ENCODE peak calls at places on chromosomes 4 and X, in seven cellular contexts. Y is pancreas, Z is foreskin fibroblast, V is AG04450, C is mammary epithelial cell, D is RWPE2, T is NB4. J is an unnamed sample.

GRCh38 chr4:147578057-147578476 is 39.1 kb upstream of the TMEM184C start:
- DNase-seq in Y (no peak), Z (peak), V (peak), C (peak), D (peak), T (no peak), J (peak)

GRCh38 chrX:15497865-15498264 is 2.7 kb upstream of the BMX start:
- DNase-seq in Y (peak), Z (peak), V (no peak), C (peak), D (no peak), T (peak), J (no peak)

GRCh38 chrX:155662297-155662696 is 49.5 kb upstream of the TMLHE start:
- DNase-seq in Y (no peak), Z (no peak), V (no peak), C (no peak), D (no peak), T (peak), J (no peak)

GRCh38 chr4:182770259-182770968 is 146.8 kb downstream of the DCTD start:
- DNase-seq in Y (no peak), Z (no peak), V (no peak), C (no peak), D (no peak), T (no peak), J (no peak)

GRCh38 chrX:134144231-134144630 is 92.8 kb upstream of the CCDC160 start:
- DNase-seq in Y (no peak), Z (peak), V (no peak), C (peak), D (no peak), T (peak), J (no peak)

GRCh38 chr4:116244771-116245170 is 840.6 kb downstream of the TRAM1L1 start:
- DNase-seq in Y (no peak), Z (no peak), V (no peak), C (no peak), D (no peak), T (no peak), J (no peak)

GRCh38 chr4:103934178-103934789 is 214.5 kb upstream of the TACR3 start:
- DNase-seq in Y (no peak), Z (peak), V (peak), C (peak), D (no peak), T (peak), J (peak)

GRCh38 chrX:14030248-14030592 is 528 bp upstream of the GEMIN8 start:
- DNase-seq in Y (no peak), Z (peak), V (peak), C (peak), D (no peak), T (peak), J (no peak)

GRCh38 chr4:53659737-53660136 is 68.5 kb upstream of the LNX1 start:
- DNase-seq in Y (no peak), Z (no peak), V (no peak), C (no peak), D (no peak), T (no peak), J (no peak)

GRCh38 chr4:128787509-128788311 is 21.8 kb upstream of the JADE1 start:
- DNase-seq in Y (no peak), Z (no peak), V (no peak), C (no peak), D (no peak), T (no peak), J (no peak)

GRCh38 chr4:134727696-134728095 is 526.1 kb upstream of the PABPC4L start:
- DNase-seq in Y (no peak), Z (no peak), V (no peak), C (no peak), D (no peak), T (no peak), J (no peak)

GRCh38 chr4:3486556-3487270 is 23.6 kb downstream of the DOK7 start:
- DNase-seq in Y (peak), Z (no peak), V (no peak), C (peak), D (no peak), T (no peak), J (no peak)

GRCh38 chr4:153576443-153576774 is 107.7 kb upstream of the TLR2 start:
- DNase-seq in Y (no peak), Z (no peak), V (no peak), C (no peak), D (no peak), T (no peak), J (no peak)
- TF ChIP-seq CTCF in Y (no peak), Z (no peak), V (no peak), C (no peak), D (peak), T (no peak), J (no peak)

GRCh38 chr4:81631958-81632439 is 160.3 kb upstream of the RASGEF1B start:
- DNase-seq in Y (no peak), Z (peak), V (no peak), C (peak), D (peak), T (no peak), J (peak)
- H3K4me3 ChIP-seq in Y (no peak), Z (no peak), V (no peak), C (no peak), D (no peak), T (no peak), J (no peak)

GRCh38 chr4:38757945-38758344 is 24.8 kb downstream of the TLR10 start:
- DNase-seq in Y (no peak), Z (no peak), V (no peak), C (no peak), D (no peak), T (peak), J (no peak)
- TF ChIP-seq CTCF in Y (peak), Z (no peak), V (no peak), C (peak), D (peak), T (peak), J (peak)

DNA sequence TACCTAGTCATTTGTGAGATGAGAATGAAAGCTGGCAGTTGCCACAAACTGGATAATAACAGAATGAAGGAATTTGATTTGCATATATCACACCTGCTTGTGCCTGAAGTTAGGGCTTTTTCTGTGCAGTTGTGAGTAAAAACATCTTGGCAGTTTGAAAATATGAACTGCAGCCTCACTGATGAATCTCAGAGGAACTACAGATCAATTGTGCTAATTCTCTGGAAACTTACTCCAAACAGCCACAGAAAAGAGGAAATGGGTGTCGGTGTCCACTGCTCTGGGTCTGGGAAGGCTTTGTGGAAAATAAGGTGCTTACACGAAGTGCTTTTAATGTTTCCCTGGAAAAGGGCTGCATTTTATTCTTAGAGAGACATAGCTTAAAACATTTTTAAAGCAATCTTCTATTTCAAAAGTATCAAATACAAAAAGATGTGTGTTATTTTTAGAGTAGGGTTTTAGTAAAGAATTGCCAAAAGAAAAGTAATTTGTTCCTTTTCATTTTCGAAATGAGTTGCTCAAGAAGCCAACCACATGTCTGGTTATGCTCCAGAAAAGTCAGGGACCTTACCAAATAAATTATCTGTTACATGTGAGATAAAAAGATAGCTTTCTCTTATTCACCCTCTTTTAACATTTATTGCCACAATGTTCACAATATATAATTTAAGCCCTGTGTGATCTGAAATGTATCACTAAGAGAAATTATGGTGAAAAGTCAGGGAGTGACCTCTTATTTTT is 240.1 kb downstream of the FRAS1 start:
- DNase-seq in Y (no peak), Z (peak), V (no peak), C (no peak), D (no peak), T (no peak), J (no peak)
- H3K4me3 ChIP-seq in Y (no peak), Z (no peak), V (no peak), C (no peak), D (no peak), T (no peak), J (no peak)

GRCh38 chr4:159384619-159385018 is 281.7 kb downstream of the RAPGEF2 start:
- DNase-seq in Y (no peak), Z (no peak), V (no peak), C (no peak), D (no peak), T (no peak), J (no peak)
- TF ChIP-seq CTCF in Y (no peak), Z (peak), V (peak), C (peak), D (peak), T (no peak), J (no peak)

GRCh38 chrX:30312858-30313257 is 3.7 kb upstream of the NR0B1 start:
- DNase-seq in Y (no peak), Z (no peak), V (no peak), C (no peak), D (no peak), T (no peak), J (no peak)
- H3K4me3 ChIP-seq in Y (no peak), Z (no peak), V (no peak), C (no peak), D (no peak), T (no peak), J (no peak)

GRCh38 chrX:119729408-119730201 is 28.8 kb upstream of the SOWAHD start:
- DNase-seq in Y (peak), Z (peak), V (peak), C (peak), D (no peak), T (peak), J (peak)

GRCh38 chrX:119726900-119727555 is 31.4 kb upstream of the SOWAHD start:
- DNase-seq in Y (no peak), Z (peak), V (no peak), C (peak), D (no peak), T (peak), J (no peak)

GRCh38 chrX:119728487-119728886 is 29.9 kb upstream of the SOWAHD start:
- DNase-seq in Y (no peak), Z (no peak), V (no peak), C (no peak), D (no peak), T (no peak), J (no peak)
- TF ChIP-seq CTCF in Y (no peak), Z (no peak), V (peak), C (no peak), D (peak), T (no peak), J (no peak)

GRCh38 chr4:40681600-40682297 is 52.1 kb upstream of the RBM47 start:
- DNase-seq in Y (no peak), Z (no peak), V (no peak), C (no peak), D (no peak), T (no peak), J (no peak)
- H3K4me3 ChIP-seq in Y (no peak), Z (no peak), V (no peak), C (no peak), D (no peak), T (no peak), J (no peak)

J was measured in retinal pigment epithelial cell.